ENCODE peak calls at places on chromosome 6, in eight cellular contexts. One of them, this sample, is unnamed.

GRCh38 chr6:44655368-44656342 is 268.1 kb downstream of the CDC5L start:
- DNase-seq in Kasumi-1: peak; percentile 69
- DNase-seq in stimulated activated CD8-positive, alpha-beta memory T cell treated with anti-CD3 and anti-CD28 coated beads, Interleukin-7, amount 100 ng/mL, for 4 hours: peak; percentile 59
- DNase-seq in islet precursor cell: peak; percentile 98
- DNase-seq in substantia nigra: peak; percentile 40
- DNase-seq in cardiac muscle cell: peak; percentile 74
- DNase-seq in stimulated activated CD4-positive, alpha-beta T cell treated with anti-CD3 and anti-CD28 coated beads, Interleukin-4, amount 100 ng/mL, for 48 hours: peak; percentile 78
- DNase-seq in effector memory CD4-positive, alpha-beta T cell: peak; percentile 38
- DNase-seq in this sample: peak; percentile 14

GRCh38 chr6:124022641-124023040 is 219.0 kb downstream of the NKAIN2 start:
- DNase-seq in stimulated activated CD8-positive, alpha-beta memory T cell treated with anti-CD3 and anti-CD28 coated beads, Interleukin-7, amount 100 ng/mL, for 4 hours: no peak
- DNase-seq in Kasumi-1: no peak
- DNase-seq in effector memory CD4-positive, alpha-beta T cell: no peak
- DNase-seq in stimulated activated CD4-positive, alpha-beta T cell treated with anti-CD3 and anti-CD28 coated beads, Interleukin-4, amount 100 ng/mL, for 48 hours: no peak
- DNase-seq in islet precursor cell: no peak
- DNase-seq in cardiac muscle cell: no peak
- DNase-seq in substantia nigra: no peak
- DNase-seq in this sample: no peak

GRCh38 chr6:150881911-150882481 is 16.5 kb downstream of the MTHFD1L start:
- DNase-seq in substantia nigra: no peak
- DNase-seq in cardiac muscle cell: peak; percentile 89
- DNase-seq in islet precursor cell: peak; percentile 96
- DNase-seq in stimulated activated CD8-positive, alpha-beta memory T cell treated with anti-CD3 and anti-CD28 coated beads, Interleukin-7, amount 100 ng/mL, for 4 hours: no peak
- DNase-seq in stimulated activated CD4-positive, alpha-beta T cell treated with anti-CD3 and anti-CD28 coated beads, Interleukin-4, amount 100 ng/mL, for 48 hours: no peak
- DNase-seq in Kasumi-1: no peak
- DNase-seq in effector memory CD4-positive, alpha-beta T cell: no peak
- DNase-seq in this sample: no peak

GRCh38 chr6:17352302-17352701 is 41.1 kb upstream of the CAP2 start:
- DNase-seq in substantia nigra: no peak
- DNase-seq in Kasumi-1: no peak
- DNase-seq in islet precursor cell: no peak
- DNase-seq in cardiac muscle cell: no peak
- DNase-seq in stimulated activated CD4-positive, alpha-beta T cell treated with anti-CD3 and anti-CD28 coated beads, Interleukin-4, amount 100 ng/mL, for 48 hours: no peak
- DNase-seq in effector memory CD4-positive, alpha-beta T cell: no peak
- DNase-seq in stimulated activated CD8-positive, alpha-beta memory T cell treated with anti-CD3 and anti-CD28 coated beads, Interleukin-7, amount 100 ng/mL, for 4 hours: no peak
- DNase-seq in this sample: no peak

GRCh38 chr6:33962673-33963072 is 158.9 kb upstream of the MLN start:
- DNase-seq in effector memory CD4-positive, alpha-beta T cell: no peak
- DNase-seq in stimulated activated CD8-positive, alpha-beta memory T cell treated with anti-CD3 and anti-CD28 coated beads, Interleukin-7, amount 100 ng/mL, for 4 hours: no peak
- DNase-seq in islet precursor cell: no peak
- DNase-seq in substantia nigra: no peak
- DNase-seq in stimulated activated CD4-positive, alpha-beta T cell treated with anti-CD3 and anti-CD28 coated beads, Interleukin-4, amount 100 ng/mL, for 48 hours: no peak
- DNase-seq in cardiac muscle cell: no peak
- DNase-seq in Kasumi-1: no peak
- DNase-seq in this sample: no peak

GRCh38 chr6:48701572-48701971 is 590.6 kb upstream of the PTCHD4 start:
- DNase-seq in islet precursor cell: no peak
- DNase-seq in stimulated activated CD4-positive, alpha-beta T cell treated with anti-CD3 and anti-CD28 coated beads, Interleukin-4, amount 100 ng/mL, for 48 hours: no peak
- DNase-seq in stimulated activated CD8-positive, alpha-beta memory T cell treated with anti-CD3 and anti-CD28 coated beads, Interleukin-7, amount 100 ng/mL, for 4 hours: no peak
- DNase-seq in effector memory CD4-positive, alpha-beta T cell: no peak
- DNase-seq in Kasumi-1: no peak
- DNase-seq in cardiac muscle cell: no peak
- DNase-seq in substantia nigra: no peak
- DNase-seq in this sample: no peak

GRCh38 chr6:14791525-14791924 is 454.3 kb upstream of the JARID2 start:
- DNase-seq in effector memory CD4-positive, alpha-beta T cell: no peak
- DNase-seq in islet precursor cell: no peak
- DNase-seq in stimulated activated CD8-positive, alpha-beta memory T cell treated with anti-CD3 and anti-CD28 coated beads, Interleukin-7, amount 100 ng/mL, for 4 hours: no peak
- DNase-seq in stimulated activated CD4-positive, alpha-beta T cell treated with anti-CD3 and anti-CD28 coated beads, Interleukin-4, amount 100 ng/mL, for 48 hours: no peak
- DNase-seq in substantia nigra: no peak
- DNase-seq in cardiac muscle cell: no peak
- DNase-seq in Kasumi-1: no peak
- DNase-seq in this sample: no peak

GRCh38 chr6:41577865-41578713 is 31.9 kb downstream of the FOXP4 start:
- DNase-seq in Kasumi-1: no peak
- DNase-seq in substantia nigra: no peak
- DNase-seq in stimulated activated CD4-positive, alpha-beta T cell treated with anti-CD3 and anti-CD28 coated beads, Interleukin-4, amount 100 ng/mL, for 48 hours: no peak
- DNase-seq in effector memory CD4-positive, alpha-beta T cell: no peak
- DNase-seq in stimulated activated CD8-positive, alpha-beta memory T cell treated with anti-CD3 and anti-CD28 coated beads, Interleukin-7, amount 100 ng/mL, for 4 hours: no peak
- DNase-seq in islet precursor cell: peak; percentile 89
- DNase-seq in cardiac muscle cell: peak; percentile 57
- DNase-seq in this sample: no peak

GRCh38 chr6:36728289-36729168 is 30.9 kb downstream of the RAB44 start:
- DNase-seq in islet precursor cell: no peak
- DNase-seq in Kasumi-1: no peak
- DNase-seq in stimulated activated CD4-positive, alpha-beta T cell treated with anti-CD3 and anti-CD28 coated beads, Interleukin-4, amount 100 ng/mL, for 48 hours: no peak
- DNase-seq in substantia nigra: no peak
- DNase-seq in cardiac muscle cell: no peak
- DNase-seq in stimulated activated CD8-positive, alpha-beta memory T cell treated with anti-CD3 and anti-CD28 coated beads, Interleukin-7, amount 100 ng/mL, for 4 hours: no peak
- DNase-seq in effector memory CD4-positive, alpha-beta T cell: no peak
- DNase-seq in this sample: no peak

GRCh38 chr6:36340671-36341454 is 4.2 kb upstream of the BNIP5 start:
- DNase-seq in islet precursor cell: peak; percentile 79
- DNase-seq in effector memory CD4-positive, alpha-beta T cell: peak; percentile 42
- DNase-seq in stimulated activated CD8-positive, alpha-beta memory T cell treated with anti-CD3 and anti-CD28 coated beads, Interleukin-7, amount 100 ng/mL, for 4 hours: peak; percentile 51
- DNase-seq in Kasumi-1: peak; percentile 20
- DNase-seq in stimulated activated CD4-positive, alpha-beta T cell treated with anti-CD3 and anti-CD28 coated beads, Interleukin-4, amount 100 ng/mL, for 48 hours: peak; percentile 69
- DNase-seq in cardiac muscle cell: peak; percentile 78
- DNase-seq in substantia nigra: peak; percentile 49
- DNase-seq in this sample: peak; percentile 30

GRCh38 chr6:33599413-33599911 is 19.4 kb upstream of the BAK1 start:
- DNase-seq in Kasumi-1: no peak
- DNase-seq in effector memory CD4-positive, alpha-beta T cell: no peak
- DNase-seq in substantia nigra: no peak
- DNase-seq in stimulated activated CD4-positive, alpha-beta T cell treated with anti-CD3 and anti-CD28 coated beads, Interleukin-4, amount 100 ng/mL, for 48 hours: no peak
- DNase-seq in stimulated activated CD8-positive, alpha-beta memory T cell treated with anti-CD3 and anti-CD28 coated beads, Interleukin-7, amount 100 ng/mL, for 4 hours: no peak
- DNase-seq in islet precursor cell: no peak
- DNase-seq in cardiac muscle cell: no peak
- DNase-seq in this sample: no peak

GRCh38 chr6:41171908-41172307 is 9.0 kb upstream of the TREM2 start:
- DNase-seq in stimulated activated CD4-positive, alpha-beta T cell treated with anti-CD3 and anti-CD28 coated beads, Interleukin-4, amount 100 ng/mL, for 48 hours: no peak
- DNase-seq in substantia nigra: no peak
- DNase-seq in stimulated activated CD8-positive, alpha-beta memory T cell treated with anti-CD3 and anti-CD28 coated beads, Interleukin-7, amount 100 ng/mL, for 4 hours: no peak
- DNase-seq in Kasumi-1: no peak
- DNase-seq in effector memory CD4-positive, alpha-beta T cell: no peak
- DNase-seq in islet precursor cell: peak; percentile 15
- DNase-seq in cardiac muscle cell: no peak
- DNase-seq in this sample: no peak

GRCh38 chr6:143864234-143864633 is at the start of gene ZC2HC1B:
- DNase-seq in cardiac muscle cell: no peak
- DNase-seq in substantia nigra: no peak
- DNase-seq in stimulated activated CD4-positive, alpha-beta T cell treated with anti-CD3 and anti-CD28 coated beads, Interleukin-4, amount 100 ng/mL, for 48 hours: no peak
- DNase-seq in islet precursor cell: no peak
- DNase-seq in Kasumi-1: no peak
- DNase-seq in stimulated activated CD8-positive, alpha-beta memory T cell treated with anti-CD3 and anti-CD28 coated beads, Interleukin-7, amount 100 ng/mL, for 4 hours: no peak
- DNase-seq in effector memory CD4-positive, alpha-beta T cell: no peak
- DNase-seq in this sample: no peak

GRCh38 chr6:35073211-35073610 is 67.9 kb downstream of the TCP11 start:
- DNase-seq in effector memory CD4-positive, alpha-beta T cell: no peak
- DNase-seq in cardiac muscle cell: no peak
- DNase-seq in islet precursor cell: no peak
- DNase-seq in substantia nigra: no peak
- DNase-seq in stimulated activated CD4-positive, alpha-beta T cell treated with anti-CD3 and anti-CD28 coated beads, Interleukin-4, amount 100 ng/mL, for 48 hours: no peak
- DNase-seq in stimulated activated CD8-positive, alpha-beta memory T cell treated with anti-CD3 and anti-CD28 coated beads, Interleukin-7, amount 100 ng/mL, for 4 hours: no peak
- DNase-seq in Kasumi-1: no peak
- DNase-seq in this sample: no peak

GRCh38 chr6:71457883-71458282 is 169.3 kb downstream of the OGFRL1 start:
- DNase-seq in substantia nigra: no peak
- DNase-seq in cardiac muscle cell: no peak
- DNase-seq in islet precursor cell: no peak
- DNase-seq in effector memory CD4-positive, alpha-beta T cell: no peak
- DNase-seq in stimulated activated CD4-positive, alpha-beta T cell treated with anti-CD3 and anti-CD28 coated beads, Interleukin-4, amount 100 ng/mL, for 48 hours: no peak
- DNase-seq in stimulated activated CD8-positive, alpha-beta memory T cell treated with anti-CD3 and anti-CD28 coated beads, Interleukin-7, amount 100 ng/mL, for 4 hours: no peak
- DNase-seq in Kasumi-1: no peak
- DNase-seq in this sample: no peak

GRCh38 chr6:139882977-139883728 is 508.7 kb upstream of the CITED2 start:
- DNase-seq in cardiac muscle cell: peak; percentile 59
- DNase-seq in islet precursor cell: no peak
- DNase-seq in stimulated activated CD4-positive, alpha-beta T cell treated with anti-CD3 and anti-CD28 coated beads, Interleukin-4, amount 100 ng/mL, for 48 hours: no peak
- DNase-seq in effector memory CD4-positive, alpha-beta T cell: no peak
- DNase-seq in substantia nigra: no peak
- DNase-seq in Kasumi-1: peak; percentile 33
- DNase-seq in stimulated activated CD8-positive, alpha-beta memory T cell treated with anti-CD3 and anti-CD28 coated beads, Interleukin-7, amount 100 ng/mL, for 4 hours: no peak
- DNase-seq in this sample: no peak

GRCh38 chr6:17032595-17033591 is 69.0 kb upstream of the STMND1 start:
- DNase-seq in stimulated activated CD8-positive, alpha-beta memory T cell treated with anti-CD3 and anti-CD28 coated beads, Interleukin-7, amount 100 ng/mL, for 4 hours: no peak
- DNase-seq in Kasumi-1: no peak
- DNase-seq in substantia nigra: no peak
- DNase-seq in stimulated activated CD4-positive, alpha-beta T cell treated with anti-CD3 and anti-CD28 coated beads, Interleukin-4, amount 100 ng/mL, for 48 hours: no peak
- DNase-seq in effector memory CD4-positive, alpha-beta T cell: no peak
- DNase-seq in cardiac muscle cell: no peak
- DNase-seq in islet precursor cell: no peak
- DNase-seq in this sample: no peak

GRCh38 chr6:122799140-122799539 is 10.1 kb downstream of the SMPDL3A start:
- DNase-seq in stimulated activated CD8-positive, alpha-beta memory T cell treated with anti-CD3 and anti-CD28 coated beads, Interleukin-7, amount 100 ng/mL, for 4 hours: no peak
- DNase-seq in cardiac muscle cell: no peak
- DNase-seq in effector memory CD4-positive, alpha-beta T cell: no peak
- DNase-seq in stimulated activated CD4-positive, alpha-beta T cell treated with anti-CD3 and anti-CD28 coated beads, Interleukin-4, amount 100 ng/mL, for 48 hours: no peak
- DNase-seq in Kasumi-1: no peak
- DNase-seq in substantia nigra: no peak
- DNase-seq in islet precursor cell: no peak
- DNase-seq in this sample: no peak

GRCh38 chr6:139801571-139802321 is 427.3 kb upstream of the CITED2 start:
- DNase-seq in cardiac muscle cell: peak; percentile 55
- DNase-seq in substantia nigra: no peak
- DNase-seq in islet precursor cell: peak; percentile 62
- DNase-seq in stimulated activated CD8-positive, alpha-beta memory T cell treated with anti-CD3 and anti-CD28 coated beads, Interleukin-7, amount 100 ng/mL, for 4 hours: no peak
- DNase-seq in Kasumi-1: peak; percentile 4
- DNase-seq in stimulated activated CD4-positive, alpha-beta T cell treated with anti-CD3 and anti-CD28 coated beads, Interleukin-4, amount 100 ng/mL, for 48 hours: no peak
- DNase-seq in effector memory CD4-positive, alpha-beta T cell: no peak
- DNase-seq in this sample: no peak

GRCh38 chr6:45903959-45904358 is 111.7 kb downstream of the CLIC5 start:
- DNase-seq in stimulated activated CD4-positive, alpha-beta T cell treated with anti-CD3 and anti-CD28 coated beads, Interleukin-4, amount 100 ng/mL, for 48 hours: no peak
- DNase-seq in cardiac muscle cell: no peak
- DNase-seq in stimulated activated CD8-positive, alpha-beta memory T cell treated with anti-CD3 and anti-CD28 coated beads, Interleukin-7, amount 100 ng/mL, for 4 hours: no peak
- DNase-seq in Kasumi-1: no peak
- DNase-seq in substantia nigra: no peak
- DNase-seq in islet precursor cell: no peak
- DNase-seq in effector memory CD4-positive, alpha-beta T cell: no peak
- DNase-seq in this sample: no peak

GRCh38 chr6:108921547-108922331 is 73.5 kb downstream of the ARMC2 start:
- DNase-seq in effector memory CD4-positive, alpha-beta T cell: no peak
- DNase-seq in stimulated activated CD4-positive, alpha-beta T cell treated with anti-CD3 and anti-CD28 coated beads, Interleukin-4, amount 100 ng/mL, for 48 hours: no peak
- DNase-seq in stimulated activated CD8-positive, alpha-beta memory T cell treated with anti-CD3 and anti-CD28 coated beads, Interleukin-7, amount 100 ng/mL, for 4 hours: no peak
- DNase-seq in cardiac muscle cell: no peak
- DNase-seq in substantia nigra: no peak
- DNase-seq in islet precursor cell: no peak
- DNase-seq in Kasumi-1: no peak
- DNase-seq in this sample: no peak

GRCh38 chr6:75201901-75202672 is 3.8 kb downstream of the COL12A1 start:
- DNase-seq in cardiac muscle cell: peak; percentile 49
- DNase-seq in stimulated activated CD4-positive, alpha-beta T cell treated with anti-CD3 and anti-CD28 coated beads, Interleukin-4, amount 100 ng/mL, for 48 hours: no peak
- DNase-seq in islet precursor cell: peak; percentile 67
- DNase-seq in substantia nigra: no peak
- DNase-seq in stimulated activated CD8-positive, alpha-beta memory T cell treated with anti-CD3 and anti-CD28 coated beads, Interleukin-7, amount 100 ng/mL, for 4 hours: no peak
- DNase-seq in effector memory CD4-positive, alpha-beta T cell: no peak
- DNase-seq in Kasumi-1: no peak
- DNase-seq in this sample: no peak

GRCh38 chr6:21922086-21922485 is 328.5 kb downstream of the SOX4 start:
- DNase-seq in islet precursor cell: peak; percentile 85
- DNase-seq in stimulated activated CD8-positive, alpha-beta memory T cell treated with anti-CD3 and anti-CD28 coated beads, Interleukin-7, amount 100 ng/mL, for 4 hours: no peak
- DNase-seq in Kasumi-1: no peak
- DNase-seq in effector memory CD4-positive, alpha-beta T cell: no peak
- DNase-seq in stimulated activated CD4-positive, alpha-beta T cell treated with anti-CD3 and anti-CD28 coated beads, Interleukin-4, amount 100 ng/mL, for 48 hours: no peak
- DNase-seq in substantia nigra: no peak
- DNase-seq in cardiac muscle cell: no peak
- DNase-seq in this sample: no peak

GRCh38 chr6:35240838-35241801 is 18.4 kb upstream of the ZNF76 start:
- DNase-seq in stimulated activated CD4-positive, alpha-beta T cell treated with anti-CD3 and anti-CD28 coated beads, Interleukin-4, amount 100 ng/mL, for 48 hours: peak; percentile 80
- DNase-seq in stimulated activated CD8-positive, alpha-beta memory T cell treated with anti-CD3 and anti-CD28 coated beads, Interleukin-7, amount 100 ng/mL, for 4 hours: peak; percentile 35
- DNase-seq in effector memory CD4-positive, alpha-beta T cell: peak; percentile 32
- DNase-seq in substantia nigra: peak; percentile 37
- DNase-seq in Kasumi-1: peak; percentile 55
- DNase-seq in cardiac muscle cell: peak; percentile 83
- DNase-seq in islet precursor cell: peak; percentile 92
- DNase-seq in this sample: peak; percentile 17

GRCh38 chr6:112310439-112311154 is 36.5 kb upstream of the RFPL4B start:
- DNase-seq in stimulated activated CD4-positive, alpha-beta T cell treated with anti-CD3 and anti-CD28 coated beads, Interleukin-4, amount 100 ng/mL, for 48 hours: no peak
- DNase-seq in islet precursor cell: no peak
- DNase-seq in stimulated activated CD8-positive, alpha-beta memory T cell treated with anti-CD3 and anti-CD28 coated beads, Interleukin-7, amount 100 ng/mL, for 4 hours: no peak
- DNase-seq in cardiac muscle cell: no peak
- DNase-seq in Kasumi-1: peak; percentile 70
- DNase-seq in effector memory CD4-positive, alpha-beta T cell: no peak
- DNase-seq in substantia nigra: no peak
- DNase-seq in this sample: no peak

GRCh38 chr6:73558624-73559398 is 38.0 kb upstream of the EEF1A1 start:
- DNase-seq in cardiac muscle cell: no peak
- DNase-seq in islet precursor cell: no peak
- DNase-seq in effector memory CD4-positive, alpha-beta T cell: no peak
- DNase-seq in Kasumi-1: no peak
- DNase-seq in substantia nigra: no peak
- DNase-seq in stimulated activated CD4-positive, alpha-beta T cell treated with anti-CD3 and anti-CD28 coated beads, Interleukin-4, amount 100 ng/mL, for 48 hours: no peak
- DNase-seq in stimulated activated CD8-positive, alpha-beta memory T cell treated with anti-CD3 and anti-CD28 coated beads, Interleukin-7, amount 100 ng/mL, for 4 hours: no peak
- DNase-seq in this sample: no peak

GRCh38 chr6:166942393-166943168 is 13.8 kb downstream of the RNASET2 start:
- DNase-seq in stimulated activated CD8-positive, alpha-beta memory T cell treated with anti-CD3 and anti-CD28 coated beads, Interleukin-7, amount 100 ng/mL, for 4 hours: no peak
- DNase-seq in islet precursor cell: no peak
- DNase-seq in effector memory CD4-positive, alpha-beta T cell: no peak
- DNase-seq in cardiac muscle cell: no peak
- DNase-seq in Kasumi-1: no peak
- DNase-seq in stimulated activated CD4-positive, alpha-beta T cell treated with anti-CD3 and anti-CD28 coated beads, Interleukin-4, amount 100 ng/mL, for 48 hours: no peak
- DNase-seq in substantia nigra: no peak
- DNase-seq in this sample: peak; percentile 66

GRCh38 chr6:78436335-78436734 is 431.0 kb upstream of the IRAK1BP1 start:
- DNase-seq in stimulated activated CD4-positive, alpha-beta T cell treated with anti-CD3 and anti-CD28 coated beads, Interleukin-4, amount 100 ng/mL, for 48 hours: no peak
- DNase-seq in islet precursor cell: no peak
- DNase-seq in Kasumi-1: no peak
- DNase-seq in effector memory CD4-positive, alpha-beta T cell: no peak
- DNase-seq in cardiac muscle cell: no peak
- DNase-seq in substantia nigra: no peak
- DNase-seq in stimulated activated CD8-positive, alpha-beta memory T cell treated with anti-CD3 and anti-CD28 coated beads, Interleukin-7, amount 100 ng/mL, for 4 hours: no peak
- DNase-seq in this sample: no peak

GRCh38 chr6:137349856-137350830 is 131.0 kb upstream of the IFNGR1 start:
- DNase-seq in stimulated activated CD8-positive, alpha-beta memory T cell treated with anti-CD3 and anti-CD28 coated beads, Interleukin-7, amount 100 ng/mL, for 4 hours: no peak
- DNase-seq in stimulated activated CD4-positive, alpha-beta T cell treated with anti-CD3 and anti-CD28 coated beads, Interleukin-4, amount 100 ng/mL, for 48 hours: no peak
- DNase-seq in Kasumi-1: no peak
- DNase-seq in effector memory CD4-positive, alpha-beta T cell: no peak
- DNase-seq in cardiac muscle cell: no peak
- DNase-seq in substantia nigra: no peak
- DNase-seq in islet precursor cell: no peak
- DNase-seq in this sample: no peak

GRCh38 chr6:89449182-89449581 is 16.2 kb downstream of the ANKRD6 start:
- DNase-seq in islet precursor cell: no peak
- DNase-seq in stimulated activated CD8-positive, alpha-beta memory T cell treated with anti-CD3 and anti-CD28 coated beads, Interleukin-7, amount 100 ng/mL, for 4 hours: no peak
- DNase-seq in Kasumi-1: no peak
- DNase-seq in stimulated activated CD4-positive, alpha-beta T cell treated with anti-CD3 and anti-CD28 coated beads, Interleukin-4, amount 100 ng/mL, for 48 hours: no peak
- DNase-seq in effector memory CD4-positive, alpha-beta T cell: no peak
- DNase-seq in cardiac muscle cell: no peak
- DNase-seq in substantia nigra: no peak
- DNase-seq in this sample: no peak

GRCh38 chr6:85726206-85726605 is 83.5 kb upstream of the SYNCRIP start:
- DNase-seq in islet precursor cell: no peak
- DNase-seq in Kasumi-1: peak; percentile 6
- DNase-seq in substantia nigra: no peak
- DNase-seq in effector memory CD4-positive, alpha-beta T cell: no peak
- DNase-seq in stimulated activated CD8-positive, alpha-beta memory T cell treated with anti-CD3 and anti-CD28 coated beads, Interleukin-7, amount 100 ng/mL, for 4 hours: no peak
- DNase-seq in cardiac muscle cell: no peak
- DNase-seq in stimulated activated CD4-positive, alpha-beta T cell treated with anti-CD3 and anti-CD28 coated beads, Interleukin-4, amount 100 ng/mL, for 48 hours: no peak
- DNase-seq in this sample: no peak

GRCh38 chr6:169806718-169807117 is 55.3 kb downstream of the ERMARD start:
- DNase-seq in Kasumi-1: no peak
- DNase-seq in cardiac muscle cell: no peak
- DNase-seq in substantia nigra: no peak
- DNase-seq in islet precursor cell: peak; percentile 40
- DNase-seq in effector memory CD4-positive, alpha-beta T cell: no peak
- DNase-seq in stimulated activated CD8-positive, alpha-beta memory T cell treated with anti-CD3 and anti-CD28 coated beads, Interleukin-7, amount 100 ng/mL, for 4 hours: no peak
- DNase-seq in stimulated activated CD4-positive, alpha-beta T cell treated with anti-CD3 and anti-CD28 coated beads, Interleukin-4, amount 100 ng/mL, for 48 hours: no peak
- DNase-seq in this sample: no peak

GRCh38 chr6:146965110-146965689 is 239.0 kb upstream of the STXBP5 start:
- DNase-seq in substantia nigra: no peak
- DNase-seq in stimulated activated CD4-positive, alpha-beta T cell treated with anti-CD3 and anti-CD28 coated beads, Interleukin-4, amount 100 ng/mL, for 48 hours: no peak
- DNase-seq in cardiac muscle cell: no peak
- DNase-seq in islet precursor cell: no peak
- DNase-seq in Kasumi-1: no peak
- DNase-seq in stimulated activated CD8-positive, alpha-beta memory T cell treated with anti-CD3 and anti-CD28 coated beads, Interleukin-7, amount 100 ng/mL, for 4 hours: no peak
- DNase-seq in effector memory CD4-positive, alpha-beta T cell: no peak
- DNase-seq in this sample: no peak

GRCh38 chr6:43096451-43097097 is 20.5 kb downstream of the PTK7 start:
- DNase-seq in islet precursor cell: peak; percentile 97
- DNase-seq in substantia nigra: no peak
- DNase-seq in cardiac muscle cell: no peak
- DNase-seq in stimulated activated CD8-positive, alpha-beta memory T cell treated with anti-CD3 and anti-CD28 coated beads, Interleukin-7, amount 100 ng/mL, for 4 hours: no peak
- DNase-seq in effector memory CD4-positive, alpha-beta T cell: no peak
- DNase-seq in Kasumi-1: no peak
- DNase-seq in stimulated activated CD4-positive, alpha-beta T cell treated with anti-CD3 and anti-CD28 coated beads, Interleukin-4, amount 100 ng/mL, for 48 hours: no peak
- DNase-seq in this sample: no peak